ENCODE peak calls at places on chromosomes 2 and 18, in five cellular contexts. S is WERI-Rb-1, T is cardiac muscle cell, B is psoas muscle, P is astrocyte of the cerebellum. H is an unnamed sample.

GRCh38 chr2:13006829-13007715 is 290.3 kb downstream of the TRIB2 start:
- DNase-seq in S (peak; percentile 78), B (no peak), P (peak; percentile 70), T (peak; percentile 85), H (peak; percentile 13)

GRCh38 chr2:168758970-168759820 is 43.2 kb upstream of the NOSTRIN start:
- DNase-seq in P (peak; percentile 38), T (peak; percentile 76), B (no peak), S (no peak), H (peak; percentile 27)

GRCh38 chr2:233091595-233092375 is 31.6 kb downstream of the INPP5D start:
- DNase-seq in S (no peak), P (no peak), B (no peak), T (peak; percentile 5), H (no peak)

GRCh38 chr2:52264911-52265310 is 1233.0 kb upstream of the NRXN1 start:
- DNase-seq in P (no peak), T (no peak), B (no peak), S (no peak), H (no peak)

GRCh38 chr2:201093573-201093972 is 21.8 kb downstream of the NDUFB3 start:
- DNase-seq in T (peak; percentile 54), P (no peak), B (no peak), S (no peak), H (no peak)

GRCh38 chr2:159151198-159152118 is 135.0 kb downstream of the WDSUB1 start:
- DNase-seq in T (no peak), B (no peak), S (no peak), P (no peak), H (no peak)

GRCh38 chr2:220224711-220225519 is 597.5 kb downstream of the SLC4A3 start:
- DNase-seq in S (no peak), T (peak; percentile 38), B (no peak), P (peak; percentile 27), H (no peak)

GRCh38 chr18:68438983-68439382 is 275.9 kb downstream of the TMX3 start:
- DNase-seq in T (peak; percentile 58), B (no peak), P (no peak), S (no peak), H (no peak)

GRCh38 chr2:101753207-101753616 is 55.7 kb downstream of the MAP4K4 start:
- DNase-seq in S (no peak), T (no peak), B (no peak), P (no peak), H (no peak)

GRCh38 chr2:162069200-162069910 is 4.7 kb downstream of the DPP4 start:
- DNase-seq in T (no peak), B (no peak), P (no peak), S (no peak), H (no peak)

GRCh38 chr18:47944972-47945843 is 14.7 kb upstream of the SMAD2 start:
- DNase-seq in S (no peak), B (no peak), P (no peak), T (peak; percentile 53), H (no peak)

GRCh38 chr2:221097568-221097915 is 474.6 kb downstream of the EPHA4 start:
- DNase-seq in P (peak; percentile 87), S (peak; percentile 34), T (no peak), B (no peak), H (no peak)

GRCh38 chr2:231378028-231378722 is 17.3 kb upstream of the B3GNT7 start:
- DNase-seq in P (no peak), S (no peak), T (no peak), B (no peak), H (no peak)

GRCh38 chr2:11024010-11024615 is 112.4 kb downstream of the KCNF1 start:
- DNase-seq in T (peak; percentile 37), B (no peak), S (no peak), P (no peak), H (no peak)

GRCh38 chr2:141703506-141703905 is 427.3 kb downstream of the LRP1B start:
- DNase-seq in T (no peak), S (no peak), B (no peak), P (no peak), H (no peak)

GRCh38 chr2:36663851-36664715 is 32.4 kb upstream of the VIT start:
- DNase-seq in T (peak; percentile 89), P (peak; percentile 62), S (peak; percentile 54), B (no peak), H (peak; percentile 16)

GRCh38 chr2:234003972-234004617 is 46.4 kb upstream of the SPP2 start:
- DNase-seq in T (peak; percentile 89), S (no peak), B (peak; percentile 60), P (peak; percentile 93), H (no peak)

GRCh38 chr18:59268722-59269562 is 4.3 kb downstream of the RAX start:
- DNase-seq in T (peak; percentile 36), P (no peak), B (no peak), S (no peak), H (no peak)

GRCh38 chr2:85390941-85391669 is 19.1 kb downstream of the CAPG start:
- DNase-seq in S (peak; percentile 85), P (no peak), T (peak; percentile 54), B (peak; percentile 81), H (no peak)

GRCh38 chr2:107111623-107112022 is 225.7 kb upstream of the ST6GAL2 start:
- DNase-seq in T (no peak), B (no peak), S (no peak), P (no peak), H (no peak)

GRCh38 chr2:847669-848068 is 103.0 kb upstream of the SNTG2 start:
- DNase-seq in P (no peak), T (no peak), B (no peak), S (no peak), H (no peak)

GRCh38 chr2:45444991-45445390 is 166.1 kb downstream of the SRBD1 start:
- DNase-seq in B (no peak), P (no peak), S (no peak), T (no peak), H (no peak)

GRCh38 chr2:59885536-59885935 is 667.9 kb downstream of the BCL11A start:
- DNase-seq in B (no peak), S (no peak), T (no peak), P (no peak), H (no peak)

GRCh38 chr2:18883626-18884456 is 294.5 kb upstream of the NT5C1B start:
- DNase-seq in T (peak; percentile 41), B (no peak), S (peak; percentile 17), P (no peak), H (no peak)

GRCh38 chr2:163551974-163552373 is 183.8 kb downstream of the FIGN start:
- DNase-seq in P (peak; percentile 16), S (no peak), T (no peak), B (no peak), H (no peak)

GRCh38 chr2:36478332-36478738 is 119.6 kb downstream of the FEZ2 start:
- DNase-seq in S (no peak), P (peak; percentile 91), B (peak; percentile 47), T (peak; percentile 88), H (no peak)

GRCh38 chr18:54742654-54743053 is 85.6 kb upstream of the RAB27B start:
- DNase-seq in S (no peak), T (peak; percentile 99), B (no peak), P (peak; percentile 100), H (no peak)

GRCh38 chr2:109160714-109161440 is 31.9 kb downstream of the SH3RF3 start:
- DNase-seq in B (no peak), S (peak; percentile 83), T (no peak), P (no peak), H (no peak)

GRCh38 chr18:13164406-13164805 is 54.2 kb upstream of the LDLRAD4 start:
- DNase-seq in T (no peak), B (no peak), P (no peak), S (no peak), H (no peak)

GRCh38 chr18:13163167-13163927 is 55.2 kb upstream of the LDLRAD4 start:
- DNase-seq in P (no peak), B (no peak), T (no peak), S (no peak), H (no peak)

GRCh38 chr18:13161276-13161899 is 57.2 kb upstream of the LDLRAD4 start:
- DNase-seq in S (no peak), P (no peak), T (no peak), B (no peak), H (no peak)

GRCh38 chr18:13165636-13166423 is 52.7 kb upstream of the LDLRAD4 start:
- DNase-seq in P (no peak), B (no peak), S (peak; percentile 76), T (no peak), H (no peak)
- H3K4me3 ChIP-seq in P (no peak overlapping the region), B (no peak overlapping the region), S (no peak overlapping the region), T (no peak overlapping the region), H (no peak overlapping the region)

DNA sequence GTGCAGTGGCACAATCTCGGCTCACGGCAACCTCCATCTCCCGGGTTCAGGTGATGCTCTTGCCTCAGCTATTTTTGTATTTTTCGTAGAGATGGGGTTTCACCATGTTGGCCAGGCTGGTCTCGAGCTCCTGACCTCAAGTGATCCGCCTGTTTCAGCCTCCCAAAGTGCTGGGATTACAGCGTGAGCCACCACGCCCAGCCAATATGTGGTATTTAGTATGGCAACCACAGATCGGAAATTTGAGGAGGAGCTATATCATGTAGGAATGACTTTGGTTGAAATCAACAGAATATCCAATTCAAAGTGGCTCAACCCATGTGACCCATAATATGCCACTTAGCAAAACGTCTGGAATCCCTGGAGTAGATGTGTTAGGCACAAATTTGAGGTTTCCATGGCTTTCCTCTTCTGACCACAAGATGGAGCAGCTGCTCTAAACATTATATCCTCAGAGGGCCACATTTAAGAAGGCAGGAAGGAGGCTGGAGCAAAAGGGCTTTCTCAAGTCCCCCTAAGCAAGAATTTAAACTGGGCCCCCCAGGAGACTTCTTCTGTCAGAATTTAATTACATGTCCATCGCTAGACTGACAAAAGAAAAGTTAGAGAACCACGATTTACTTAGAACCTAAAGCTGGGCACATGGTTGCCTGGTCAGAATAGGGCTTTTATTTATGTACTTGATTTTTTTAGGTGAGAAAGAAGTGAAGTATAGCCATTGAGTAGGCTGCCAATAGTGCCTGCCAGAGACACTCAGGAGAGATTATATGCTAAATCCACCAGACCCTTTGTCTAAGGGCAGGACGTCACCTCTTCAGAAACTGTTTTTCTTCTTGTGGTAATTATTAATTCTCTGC is 49.6 kb upstream of the ITSN2 start:
- DNase-seq in P (peak; percentile 57), S (peak; percentile 45), T (peak; percentile 83), B (no peak), H (peak; percentile 50)
- TF ChIP-seq CTCF in P (peak; percentile 86), S (peak; percentile 86), T (peak; percentile 86), B (peak; percentile 87), H (peak; percentile 82)

DNA sequence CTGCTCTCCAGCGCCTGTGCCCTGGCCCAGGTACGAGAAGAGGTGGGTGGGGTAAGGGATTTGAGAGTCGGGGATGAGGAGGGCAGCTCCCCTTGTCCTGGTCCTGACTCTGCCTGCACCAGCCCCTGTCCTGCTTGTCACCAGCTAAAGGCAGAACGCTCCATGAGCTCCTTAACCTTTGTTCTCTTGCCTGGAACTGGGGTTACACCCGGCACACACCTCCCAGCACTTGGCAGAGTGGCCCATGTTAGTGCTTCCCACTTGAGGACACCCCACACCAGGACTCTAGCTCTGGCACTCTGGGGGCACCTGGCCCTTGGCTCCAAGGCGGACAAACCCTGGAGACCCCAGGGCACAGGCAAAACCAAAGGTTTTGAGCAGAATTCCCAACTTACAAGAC is 19.2 kb downstream of the ANO7 start:
- DNase-seq in S (no peak), T (no peak), B (no peak), P (no peak), H (no peak)
- H3K4me3 ChIP-seq in S (no peak overlapping the region), T (no peak overlapping the region), B (no peak overlapping the region), P (no peak overlapping the region), H (no peak overlapping the region)

DNA sequence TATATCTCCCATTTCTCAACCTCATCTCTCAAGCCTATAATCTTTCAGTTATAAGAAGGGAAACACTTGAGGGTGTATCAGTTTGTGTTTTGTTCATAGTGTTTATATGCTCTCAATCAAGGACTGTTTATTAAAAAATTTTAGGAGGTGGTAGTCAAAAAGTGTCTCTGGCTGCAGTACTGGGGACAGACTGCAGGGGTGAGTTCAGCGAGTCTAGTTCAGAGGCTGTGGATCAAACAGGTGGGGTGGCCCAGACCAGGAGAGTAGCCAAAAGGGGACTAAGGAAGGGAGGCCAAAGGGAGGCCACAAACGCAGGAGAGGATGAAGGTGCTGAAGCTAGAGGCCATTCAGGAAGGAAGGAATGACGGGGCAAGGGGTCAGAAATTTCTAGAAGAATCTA is 136.3 kb downstream of the MSH2 start:
- DNase-seq in T (no peak), S (no peak), P (no peak), B (no peak), H (no peak)
- TF ChIP-seq CTCF in T (peak; percentile 12), S (peak; percentile 45), P (peak; percentile 11), B (no peak), H (peak; percentile 31)